ENCODE peak calls at places on chromosomes 11 and 22, in eight cellular contexts. D is OCI-LY7; T is tibial artery; G is Calu3; O is fibroblast of pulmonary artery; E is omental fat pad; M is HAP-1; H is stimulated activated CD4-positive, alpha-beta T cell treated with anti-CD3 and anti-CD28 coated beads, Interleukin-15, amount 100 ng/mL, for 48 hours. X is an unnamed sample.

GRCh38 chr11:68367252-68367651 is 54.9 kb downstream of the LRP5 start:
- DNase-seq in E (no peak), G (no peak), H (no peak), T (no peak), O (no peak), D (no peak), M (no peak), X (no peak)

GRCh38 chr11:129434641-129435498 is 59.2 kb downstream of the BARX2 start:
- DNase-seq in E (no peak), O (no peak), H (no peak), G (no peak), T (no peak), M (no peak), D (no peak), X (no peak)

GRCh38 chr22:25795437-25795836 is 53.4 kb downstream of the MYO18B start:
- DNase-seq in O (no peak), T (no peak), D (no peak), H (no peak), E (no peak), G (no peak), M (no peak), X (no peak)

GRCh38 chr11:72160319-72160718 is 24.8 kb downstream of the FOLR3 start:
- DNase-seq in T (no peak), H (no peak), D (no peak), E (no peak), M (no peak), O (no peak), G (no peak), X (no peak)

GRCh38 chr11:8689726-8690255 is 7.2 kb downstream of the RPL27A start:
- DNase-seq in T (no peak), D (peak), G (no peak), H (no peak), O (no peak), E (no peak), M (no peak), X (no peak)

GRCh38 chr11:36458129-36458918 is 51.7 kb downstream of the TRAF6 start:
- DNase-seq in E (no peak), M (no peak), H (no peak), D (no peak), G (no peak), O (no peak), T (no peak), X (no peak)

GRCh38 chr11:129067454-129067853 is 124.7 kb downstream of the ARHGAP32 start:
- DNase-seq in M (no peak), T (no peak), G (no peak), D (no peak), O (peak), H (no peak), E (no peak), X (no peak)

GRCh38 chr11:33699515-33700424 is 856 bp downstream of the C11orf91 start:
- DNase-seq in D (no peak), O (no peak), M (no peak), T (no peak), G (no peak), H (no peak), E (no peak), X (no peak)

GRCh38 chr22:43094085-43094484 is 4.9 kb upstream of the TTLL1 start:
- DNase-seq in E (no peak), O (peak), M (no peak), D (peak), G (peak), H (no peak), T (no peak), X (peak)

GRCh38 chr11:69044111-69045013 is 4.4 kb upstream of the TPCN2 start:
- DNase-seq in G (peak), M (peak), O (peak), D (peak), H (no peak), E (peak), T (peak), X (peak)

GRCh38 chr22:22030493-22031182 is 48.1 kb upstream of the TOP3B start:
- DNase-seq in T (no peak), O (peak), D (peak), M (peak), G (peak), H (no peak), E (no peak), X (no peak)

GRCh38 chr11:128318856-128319474 is 268.4 kb downstream of the ETS1 start:
- DNase-seq in G (no peak), T (no peak), H (peak), E (no peak), O (no peak), D (peak), M (no peak), X (no peak)

GRCh38 chr22:17724241-17724640 is 50.0 kb downstream of the BID start:
- DNase-seq in O (no peak), E (no peak), G (no peak), M (no peak), D (no peak), H (no peak), T (no peak), X (no peak)